ENCODE peak calls at places on chromosomes 16 and 17, in six cellular contexts. One of them, this sample, is unnamed.

GRCh38 chr17:16419929-16420271 is 4.5 kb downstream of the TRPV2 start:
- DNase-seq in IMR-90: peak; percentile 86
- DNase-seq in H1: no peak
- DNase-seq in mesenchymal stem cell: peak; percentile 92
- DNase-seq in mesendoderm: no peak
- DNase-seq in H9: no peak
- DNase-seq in this sample: no peak

GRCh38 chr16:85462405-85463227 is 150.5 kb upstream of the GSE1 start:
- DNase-seq in IMR-90: no peak
- DNase-seq in mesendoderm: peak; percentile 57
- DNase-seq in H9: no peak
- DNase-seq in mesenchymal stem cell: peak; percentile 41
- DNase-seq in H1: no peak
- DNase-seq in this sample: peak; percentile 49

GRCh38 chr17:74919440-74920305 is 3.4 kb downstream of the USH1G start:
- DNase-seq in mesendoderm: peak; percentile 63
- DNase-seq in H9: peak; percentile 86
- DNase-seq in H1: peak; percentile 59
- DNase-seq in IMR-90: no peak
- DNase-seq in mesenchymal stem cell: no peak
- DNase-seq in this sample: no peak

GRCh38 chr17:41800601-41801373 is 11.0 kb downstream of the P3H4 start:
- DNase-seq in H9: peak; percentile 100
- DNase-seq in IMR-90: no peak
- DNase-seq in mesendoderm: peak; percentile 98
- DNase-seq in mesenchymal stem cell: peak; percentile 73
- DNase-seq in H1: peak; percentile 87
- DNase-seq in this sample: no peak

GRCh38 chr16:1443980-1444729 is at the start of gene CCDC154:
- DNase-seq in mesendoderm: no peak
- DNase-seq in IMR-90: no peak
- DNase-seq in H9: no peak
- DNase-seq in mesenchymal stem cell: no peak
- DNase-seq in H1: no peak
- DNase-seq in this sample: no peak

GRCh38 chr16:50323335-50324011 is 45.3 kb downstream of the BRD7 start:
- DNase-seq in mesendoderm: peak; percentile 21
- DNase-seq in H9: no peak
- DNase-seq in IMR-90: peak; percentile 56
- DNase-seq in H1: no peak
- DNase-seq in mesenchymal stem cell: peak; percentile 77
- DNase-seq in this sample: no peak

GRCh38 chr16:83755391-83755790 is 52.4 kb upstream of the HSBP1 start:
- DNase-seq in H9: no peak
- DNase-seq in IMR-90: no peak
- DNase-seq in mesendoderm: no peak
- DNase-seq in H1: no peak
- DNase-seq in mesenchymal stem cell: no peak
- DNase-seq in this sample: no peak

GRCh38 chr17:46026045-46026814 is 27.2 kb downstream of the STH start:
- DNase-seq in mesenchymal stem cell: no peak
- DNase-seq in H1: no peak
- DNase-seq in mesendoderm: no peak
- DNase-seq in H9: peak; percentile 71
- DNase-seq in IMR-90: no peak
- DNase-seq in this sample: no peak

DNA sequence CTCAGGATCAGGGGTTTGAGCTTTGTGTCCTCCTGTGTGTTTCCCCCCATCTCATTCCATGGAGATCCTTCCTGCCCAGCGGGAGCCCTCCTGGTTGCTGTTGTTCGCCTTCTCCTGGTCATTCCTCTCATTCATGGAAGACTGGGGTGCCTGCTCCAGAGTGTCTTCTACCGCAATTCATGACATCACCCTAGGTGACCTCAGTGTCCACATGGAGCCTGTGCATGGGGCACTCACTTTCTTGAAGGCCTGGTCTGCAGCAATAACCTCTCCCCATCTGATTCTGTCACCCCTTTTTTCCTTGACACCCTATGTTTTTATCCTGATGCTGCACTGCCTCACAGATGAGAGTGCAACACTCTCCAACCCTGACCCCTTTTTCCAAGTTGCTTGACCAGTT is 21.4 kb upstream of the ARHGAP17 start:
- DNase-seq in IMR-90: no peak
- DNase-seq in H1: no peak
- DNase-seq in H9: no peak
- DNase-seq in mesenchymal stem cell: no peak
- DNase-seq in mesendoderm: no peak
- DNase-seq in this sample: no peak
- H2BK15ac ChIP-seq in IMR-90: no peak overlapping the region
- H2BK15ac ChIP-seq in H1: no peak overlapping the region
- H2BK15ac ChIP-seq in H9: no peak overlapping the region
- H2BK15ac ChIP-seq in mesenchymal stem cell: no peak overlapping the region
- H2BK15ac ChIP-seq in mesendoderm: no peak overlapping the region
- H2BK15ac ChIP-seq in this sample: no peak overlapping the region

DNA sequence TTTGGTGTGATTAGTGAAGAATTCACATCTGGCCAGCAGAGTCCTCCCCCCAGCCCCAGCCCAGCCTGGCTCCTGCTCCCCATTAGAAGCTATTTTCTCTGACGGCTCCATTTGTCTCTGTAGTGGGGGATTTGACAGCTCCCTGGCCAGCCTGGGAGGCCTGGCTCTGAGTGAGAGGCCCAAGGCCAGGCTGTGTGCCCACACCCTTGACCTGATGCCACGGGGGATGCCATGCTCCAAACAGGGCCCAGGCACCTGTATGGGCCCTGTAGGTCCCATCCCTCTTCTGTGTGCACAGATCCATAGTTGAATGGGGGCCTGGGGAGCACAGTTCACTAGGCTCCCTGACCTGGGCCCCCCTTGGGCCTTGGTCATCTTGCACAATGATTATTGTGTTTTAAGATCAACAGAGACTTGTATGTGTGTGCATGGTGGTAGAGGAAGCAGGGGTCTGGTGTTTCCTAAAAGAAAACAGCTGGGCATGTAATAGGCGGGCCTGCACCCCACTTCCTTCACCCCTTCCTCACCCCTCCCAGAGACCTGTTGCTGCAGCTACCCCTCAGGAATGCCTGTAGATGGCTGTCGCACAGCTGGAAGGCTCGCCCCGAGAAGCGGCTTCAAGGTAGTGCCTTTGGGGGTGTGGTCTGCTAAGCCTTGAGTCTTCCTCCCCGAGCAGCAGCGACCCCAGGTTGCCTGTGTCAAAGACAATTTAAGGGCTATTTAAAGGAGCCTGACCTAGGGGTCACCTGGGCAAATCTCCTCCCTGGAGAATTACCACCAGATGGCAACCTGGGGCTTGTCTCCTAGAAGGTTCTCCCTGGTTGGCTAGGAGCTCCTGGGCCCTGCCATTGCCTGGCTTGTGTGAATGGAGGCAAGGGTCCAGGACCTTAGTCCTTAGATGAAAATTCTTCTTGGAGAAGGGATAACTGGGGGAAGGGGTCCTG is 51.0 kb upstream of the TAC4 start:
- DNase-seq in mesenchymal stem cell: no peak
- DNase-seq in H9: peak; percentile 89
- DNase-seq in IMR-90: no peak
- DNase-seq in H1: no peak
- DNase-seq in mesendoderm: peak; percentile 88
- DNase-seq in this sample: no peak
- H2AK5ac ChIP-seq in mesenchymal stem cell: no peak overlapping the region
- H2AK5ac ChIP-seq in H9: no peak overlapping the region
- H2AK5ac ChIP-seq in IMR-90: no peak overlapping the region
- H2AK5ac ChIP-seq in H1: no peak overlapping the region
- H2AK5ac ChIP-seq in mesendoderm: no peak overlapping the region
- H2AK5ac ChIP-seq in this sample: peak overlapping the region; percentile 6

GRCh38 chr16:73405851-73406250 is 357.9 kb upstream of the ZFHX3 start:
- DNase-seq in mesenchymal stem cell: no peak
- DNase-seq in H9: no peak
- DNase-seq in H1: no peak
- DNase-seq in mesendoderm: no peak
- DNase-seq in IMR-90: no peak
- DNase-seq in this sample: no peak
- H2BK15ac ChIP-seq in mesenchymal stem cell: no peak overlapping the region
- H2BK15ac ChIP-seq in H9: no peak overlapping the region
- H2BK15ac ChIP-seq in H1: no peak overlapping the region
- H2BK15ac ChIP-seq in mesendoderm: no peak overlapping the region
- H2BK15ac ChIP-seq in IMR-90: no peak overlapping the region
- H2BK15ac ChIP-seq in this sample: no peak overlapping the region

GRCh38 chr16:65522412-65522811 is 400.5 kb upstream of the CDH11 start:
- DNase-seq in mesendoderm: no peak
- DNase-seq in H9: no peak
- DNase-seq in IMR-90: no peak
- DNase-seq in H1: no peak
- DNase-seq in mesenchymal stem cell: no peak
- DNase-seq in this sample: no peak
- H2AK5ac ChIP-seq in mesendoderm: peak overlapping the region; percentile 19
- H2AK5ac ChIP-seq in H9: no peak overlapping the region
- H2AK5ac ChIP-seq in IMR-90: no peak overlapping the region
- H2AK5ac ChIP-seq in H1: no peak overlapping the region
- H2AK5ac ChIP-seq in mesenchymal stem cell: no peak overlapping the region
- H2AK5ac ChIP-seq in this sample: no peak overlapping the region